ENCODE peak calls at places on chromosomes 12 and 14, in ten cellular contexts. One of them, this sample, is unnamed.

GRCh38 chr14:71554323-71554722 is 377.9 kb upstream of the RGS6 start:
- DNase-seq in PC-3: no peak
- DNase-seq in BJ: no peak
- DNase-seq in esophagus muscularis mucosa: no peak
- DNase-seq in CD4-positive, CD25-positive, alpha-beta regulatory T cell: no peak
- DNase-seq in right lobe of liver: no peak
- DNase-seq in heart left ventricle: no peak
- DNase-seq in effector memory CD4-positive, alpha-beta T cell: no peak
- DNase-seq in astrocyte: no peak
- DNase-seq in psoas muscle: no peak
- DNase-seq in this sample: no peak

GRCh38 chr14:94615823-94616570 is 3.8 kb downstream of the SERPINA3 start:
- DNase-seq in CD4-positive, CD25-positive, alpha-beta regulatory T cell: no peak
- DNase-seq in esophagus muscularis mucosa: no peak
- DNase-seq in psoas muscle: no peak
- DNase-seq in effector memory CD4-positive, alpha-beta T cell: no peak
- DNase-seq in right lobe of liver: peak; percentile 47
- DNase-seq in BJ: no peak
- DNase-seq in astrocyte: no peak
- DNase-seq in heart left ventricle: no peak
- DNase-seq in PC-3: no peak
- DNase-seq in this sample: no peak

GRCh38 chr12:22626429-22626828 is 1.5 kb downstream of the ETNK1 start:
- DNase-seq in right lobe of liver: no peak
- DNase-seq in PC-3: peak; percentile 11
- DNase-seq in astrocyte: peak; percentile 44
- DNase-seq in effector memory CD4-positive, alpha-beta T cell: no peak
- DNase-seq in esophagus muscularis mucosa: no peak
- DNase-seq in CD4-positive, CD25-positive, alpha-beta regulatory T cell: no peak
- DNase-seq in heart left ventricle: no peak
- DNase-seq in psoas muscle: no peak
- DNase-seq in BJ: no peak
- DNase-seq in this sample: peak; percentile 4

GRCh38 chr12:132761911-132762583 is 415 bp upstream of the ANKLE2 start:
- DNase-seq in heart left ventricle: peak; percentile 88
- DNase-seq in right lobe of liver: peak; percentile 88
- DNase-seq in BJ: peak; percentile 49
- DNase-seq in astrocyte: peak; percentile 81
- DNase-seq in esophagus muscularis mucosa: no peak
- DNase-seq in psoas muscle: peak; percentile 95
- DNase-seq in PC-3: peak; percentile 95
- DNase-seq in effector memory CD4-positive, alpha-beta T cell: peak; percentile 76
- DNase-seq in CD4-positive, CD25-positive, alpha-beta regulatory T cell: peak; percentile 78
- DNase-seq in this sample: peak; percentile 100

GRCh38 chr12:11015775-11016430 is 6.5 kb downstream of the TAS2R19 start:
- DNase-seq in right lobe of liver: no peak
- DNase-seq in BJ: no peak
- DNase-seq in PC-3: no peak
- DNase-seq in effector memory CD4-positive, alpha-beta T cell: no peak
- DNase-seq in CD4-positive, CD25-positive, alpha-beta regulatory T cell: no peak
- DNase-seq in esophagus muscularis mucosa: no peak
- DNase-seq in astrocyte: no peak
- DNase-seq in psoas muscle: no peak
- DNase-seq in heart left ventricle: no peak
- DNase-seq in this sample: no peak

GRCh38 chr14:75995372-75996041 is 9.9 kb downstream of the IFT43 start:
- DNase-seq in esophagus muscularis mucosa: no peak
- DNase-seq in heart left ventricle: peak; percentile 82
- DNase-seq in psoas muscle: peak; percentile 83
- DNase-seq in CD4-positive, CD25-positive, alpha-beta regulatory T cell: no peak
- DNase-seq in BJ: peak; percentile 44
- DNase-seq in astrocyte: no peak
- DNase-seq in right lobe of liver: no peak
- DNase-seq in effector memory CD4-positive, alpha-beta T cell: no peak
- DNase-seq in PC-3: no peak
- DNase-seq in this sample: no peak

GRCh38 chr14:46580941-46581671 is 70.5 kb downstream of the RPL10L start:
- DNase-seq in esophagus muscularis mucosa: no peak
- DNase-seq in right lobe of liver: no peak
- DNase-seq in effector memory CD4-positive, alpha-beta T cell: no peak
- DNase-seq in CD4-positive, CD25-positive, alpha-beta regulatory T cell: no peak
- DNase-seq in PC-3: peak; percentile 58
- DNase-seq in BJ: no peak
- DNase-seq in astrocyte: peak; percentile 33
- DNase-seq in psoas muscle: no peak
- DNase-seq in heart left ventricle: no peak
- DNase-seq in this sample: peak; percentile 16

GRCh38 chr14:66974397-66975025 is 214.7 kb upstream of the GARIN2 start:
- DNase-seq in BJ: no peak
- DNase-seq in effector memory CD4-positive, alpha-beta T cell: no peak
- DNase-seq in esophagus muscularis mucosa: no peak
- DNase-seq in psoas muscle: no peak
- DNase-seq in astrocyte: peak; percentile 48
- DNase-seq in heart left ventricle: no peak
- DNase-seq in PC-3: peak; percentile 59
- DNase-seq in CD4-positive, CD25-positive, alpha-beta regulatory T cell: no peak
- DNase-seq in right lobe of liver: no peak
- DNase-seq in this sample: no peak

GRCh38 chr12:127987199-127987901 is 279.6 kb upstream of the TMEM132C start:
- DNase-seq in psoas muscle: no peak
- DNase-seq in PC-3: peak; percentile 96
- DNase-seq in heart left ventricle: no peak
- DNase-seq in effector memory CD4-positive, alpha-beta T cell: no peak
- DNase-seq in CD4-positive, CD25-positive, alpha-beta regulatory T cell: no peak
- DNase-seq in right lobe of liver: no peak
- DNase-seq in BJ: peak; percentile 65
- DNase-seq in astrocyte: peak; percentile 72
- DNase-seq in esophagus muscularis mucosa: no peak
- DNase-seq in this sample: no peak

GRCh38 chr12:4444031-4444430 is 1.6 kb downstream of the FGF6 start:
- DNase-seq in PC-3: no peak
- DNase-seq in CD4-positive, CD25-positive, alpha-beta regulatory T cell: no peak
- DNase-seq in psoas muscle: no peak
- DNase-seq in BJ: no peak
- DNase-seq in right lobe of liver: no peak
- DNase-seq in heart left ventricle: no peak
- DNase-seq in effector memory CD4-positive, alpha-beta T cell: no peak
- DNase-seq in astrocyte: no peak
- DNase-seq in esophagus muscularis mucosa: peak; percentile 86
- DNase-seq in this sample: peak; percentile 13

GRCh38 chr14:94601961-94602391 is 10.2 kb upstream of the SERPINA3 start:
- DNase-seq in heart left ventricle: peak; percentile 80
- DNase-seq in astrocyte: peak; percentile 95
- DNase-seq in PC-3: peak; percentile 48
- DNase-seq in effector memory CD4-positive, alpha-beta T cell: no peak
- DNase-seq in CD4-positive, CD25-positive, alpha-beta regulatory T cell: no peak
- DNase-seq in right lobe of liver: no peak
- DNase-seq in BJ: peak; percentile 46
- DNase-seq in esophagus muscularis mucosa: no peak
- DNase-seq in psoas muscle: peak; percentile 89
- DNase-seq in this sample: peak; percentile 53

GRCh38 chr12:23600936-23601335 is 348.5 kb downstream of the SOX5 start:
- DNase-seq in CD4-positive, CD25-positive, alpha-beta regulatory T cell: no peak
- DNase-seq in right lobe of liver: no peak
- DNase-seq in heart left ventricle: no peak
- DNase-seq in psoas muscle: no peak
- DNase-seq in esophagus muscularis mucosa: no peak
- DNase-seq in PC-3: no peak
- DNase-seq in astrocyte: no peak
- DNase-seq in BJ: no peak
- DNase-seq in effector memory CD4-positive, alpha-beta T cell: no peak
- DNase-seq in this sample: no peak

GRCh38 chr12:124829708-124830304 is 33.9 kb downstream of the SCARB1 start:
- DNase-seq in heart left ventricle: no peak
- DNase-seq in psoas muscle: no peak
- DNase-seq in BJ: no peak
- DNase-seq in effector memory CD4-positive, alpha-beta T cell: no peak
- DNase-seq in astrocyte: no peak
- DNase-seq in PC-3: peak; percentile 25
- DNase-seq in right lobe of liver: no peak
- DNase-seq in CD4-positive, CD25-positive, alpha-beta regulatory T cell: no peak
- DNase-seq in esophagus muscularis mucosa: no peak
- DNase-seq in this sample: no peak

GRCh38 chr14:66790101-66790500 is 282.2 kb downstream of the GPHN start:
- DNase-seq in psoas muscle: no peak
- DNase-seq in CD4-positive, CD25-positive, alpha-beta regulatory T cell: no peak
- DNase-seq in esophagus muscularis mucosa: no peak
- DNase-seq in heart left ventricle: no peak
- DNase-seq in PC-3: no peak
- DNase-seq in right lobe of liver: no peak
- DNase-seq in astrocyte: no peak
- DNase-seq in BJ: no peak
- DNase-seq in effector memory CD4-positive, alpha-beta T cell: no peak
- DNase-seq in this sample: no peak

GRCh38 chr12:55762646-55763045 is 19.7 kb downstream of the GDF11 start:
- DNase-seq in right lobe of liver: no peak
- DNase-seq in psoas muscle: no peak
- DNase-seq in heart left ventricle: no peak
- DNase-seq in BJ: no peak
- DNase-seq in astrocyte: no peak
- DNase-seq in esophagus muscularis mucosa: no peak
- DNase-seq in PC-3: no peak
- DNase-seq in effector memory CD4-positive, alpha-beta T cell: no peak
- DNase-seq in CD4-positive, CD25-positive, alpha-beta regulatory T cell: no peak
- DNase-seq in this sample: no peak

GRCh38 chr12:54371328-54372112 is 7.2 kb upstream of the GPR84 start:
- DNase-seq in psoas muscle: peak; percentile 87
- DNase-seq in right lobe of liver: no peak
- DNase-seq in PC-3: no peak
- DNase-seq in astrocyte: no peak
- DNase-seq in CD4-positive, CD25-positive, alpha-beta regulatory T cell: no peak
- DNase-seq in heart left ventricle: peak; percentile 87
- DNase-seq in esophagus muscularis mucosa: no peak
- DNase-seq in effector memory CD4-positive, alpha-beta T cell: no peak
- DNase-seq in BJ: no peak
- DNase-seq in this sample: peak; percentile 27

GRCh38 chr12:109458771-109459208 is 18.3 kb downstream of the KCTD10 start:
- DNase-seq in PC-3: no peak
- DNase-seq in BJ: no peak
- DNase-seq in psoas muscle: no peak
- DNase-seq in CD4-positive, CD25-positive, alpha-beta regulatory T cell: no peak
- DNase-seq in effector memory CD4-positive, alpha-beta T cell: no peak
- DNase-seq in right lobe of liver: no peak
- DNase-seq in heart left ventricle: no peak
- DNase-seq in esophagus muscularis mucosa: no peak
- DNase-seq in astrocyte: peak; percentile 44
- DNase-seq in this sample: peak; percentile 77

GRCh38 chr14:92986254-92987147 is 63.6 kb downstream of the CHGA start:
- DNase-seq in astrocyte: peak; percentile 32
- DNase-seq in right lobe of liver: peak; percentile 93
- DNase-seq in CD4-positive, CD25-positive, alpha-beta regulatory T cell: no peak
- DNase-seq in effector memory CD4-positive, alpha-beta T cell: no peak
- DNase-seq in esophagus muscularis mucosa: no peak
- DNase-seq in PC-3: peak; percentile 86
- DNase-seq in heart left ventricle: peak; percentile 72
- DNase-seq in psoas muscle: peak; percentile 49
- DNase-seq in BJ: no peak
- DNase-seq in this sample: no peak

GRCh38 chr12:19800884-19801283 is 361.6 kb downstream of the AEBP2 start:
- DNase-seq in right lobe of liver: no peak
- DNase-seq in CD4-positive, CD25-positive, alpha-beta regulatory T cell: no peak
- DNase-seq in heart left ventricle: no peak
- DNase-seq in astrocyte: peak; percentile 89
- DNase-seq in effector memory CD4-positive, alpha-beta T cell: no peak
- DNase-seq in psoas muscle: no peak
- DNase-seq in BJ: no peak
- DNase-seq in PC-3: peak; percentile 30
- DNase-seq in esophagus muscularis mucosa: no peak
- DNase-seq in this sample: no peak
- H3K4me3 ChIP-seq in right lobe of liver: no peak overlapping the region
- H3K4me3 ChIP-seq in CD4-positive, CD25-positive, alpha-beta regulatory T cell: no peak overlapping the region
- H3K4me3 ChIP-seq in heart left ventricle: no peak overlapping the region
- H3K4me3 ChIP-seq in astrocyte: no peak overlapping the region
- H3K4me3 ChIP-seq in effector memory CD4-positive, alpha-beta T cell: no peak overlapping the region
- H3K4me3 ChIP-seq in psoas muscle: no peak overlapping the region
- H3K4me3 ChIP-seq in BJ: no peak overlapping the region
- H3K4me3 ChIP-seq in PC-3: no peak overlapping the region
- H3K4me3 ChIP-seq in esophagus muscularis mucosa: no peak overlapping the region
- H3K4me3 ChIP-seq in this sample: no peak overlapping the region

DNA sequence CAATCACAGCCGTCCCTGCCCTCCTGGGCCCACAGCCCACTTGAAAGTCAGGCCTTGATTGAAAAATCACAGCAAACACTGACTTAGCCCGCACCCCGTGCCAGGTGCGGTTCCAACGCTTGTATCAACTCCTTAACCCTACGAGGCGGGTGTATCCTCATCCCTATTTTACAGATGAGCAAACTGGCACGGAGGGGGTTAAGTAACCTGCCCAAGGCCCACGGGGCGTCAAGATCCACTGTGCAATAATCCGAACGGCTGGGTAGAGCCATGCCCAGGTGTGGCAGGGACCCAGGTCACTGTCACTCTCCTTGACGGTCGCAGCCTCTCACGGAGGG is 583 bp downstream of the DNAH10 start:
- DNase-seq in right lobe of liver: no peak
- DNase-seq in CD4-positive, CD25-positive, alpha-beta regulatory T cell: no peak
- DNase-seq in effector memory CD4-positive, alpha-beta T cell: no peak
- DNase-seq in astrocyte: no peak
- DNase-seq in psoas muscle: no peak
- DNase-seq in PC-3: no peak
- DNase-seq in esophagus muscularis mucosa: no peak
- DNase-seq in BJ: no peak
- DNase-seq in heart left ventricle: no peak
- DNase-seq in this sample: peak; percentile 41
- H3K27me3 ChIP-seq in right lobe of liver: peaks cover 3% of the 10 kb centered on the region
- H3K27me3 ChIP-seq in CD4-positive, CD25-positive, alpha-beta regulatory T cell: no peaks in the 10 kb centered on the region
- H3K27me3 ChIP-seq in effector memory CD4-positive, alpha-beta T cell: no peaks in the 10 kb centered on the region
- H3K27me3 ChIP-seq in astrocyte: peaks cover 5% of the 10 kb centered on the region
- H3K27me3 ChIP-seq in psoas muscle: no peaks in the 10 kb centered on the region
- H3K27me3 ChIP-seq in PC-3: no peaks in the 10 kb centered on the region
- H3K27me3 ChIP-seq in esophagus muscularis mucosa: peaks cover 7% of the 10 kb centered on the region
- H3K27me3 ChIP-seq in BJ: peaks cover 5% of the 10 kb centered on the region
- H3K27me3 ChIP-seq in heart left ventricle: peaks cover 12% of the 10 kb centered on the region
- H3K27me3 ChIP-seq in this sample: peaks cover 13% of the 10 kb centered on the region

GRCh38 chr12:43733687-43734086 is 24.9 kb downstream of the PUS7L start:
- DNase-seq in effector memory CD4-positive, alpha-beta T cell: no peak
- DNase-seq in right lobe of liver: no peak
- DNase-seq in PC-3: no peak
- DNase-seq in esophagus muscularis mucosa: no peak
- DNase-seq in astrocyte: no peak
- DNase-seq in CD4-positive, CD25-positive, alpha-beta regulatory T cell: no peak
- DNase-seq in BJ: no peak
- DNase-seq in psoas muscle: no peak
- DNase-seq in heart left ventricle: no peak
- DNase-seq in this sample: no peak
- H3K36me3 ChIP-seq in effector memory CD4-positive, alpha-beta T cell: peaks cover 11% of the 10 kb centered on the region
- H3K36me3 ChIP-seq in right lobe of liver: no peaks in the 10 kb centered on the region
- H3K36me3 ChIP-seq in PC-3: peaks cover 35% of the 10 kb centered on the region
- H3K36me3 ChIP-seq in esophagus muscularis mucosa: peaks cover 46% of the 10 kb centered on the region
- H3K36me3 ChIP-seq in astrocyte: peaks cover 12% of the 10 kb centered on the region
- H3K36me3 ChIP-seq in CD4-positive, CD25-positive, alpha-beta regulatory T cell: peaks cover 30% of the 10 kb centered on the region
- H3K36me3 ChIP-seq in BJ: no peaks in the 10 kb centered on the region
- H3K36me3 ChIP-seq in psoas muscle: peaks cover 66% of the 10 kb centered on the region
- H3K36me3 ChIP-seq in heart left ventricle: peaks cover 10% of the 10 kb centered on the region
- H3K36me3 ChIP-seq in this sample: no peaks in the 10 kb centered on the region

DNA sequence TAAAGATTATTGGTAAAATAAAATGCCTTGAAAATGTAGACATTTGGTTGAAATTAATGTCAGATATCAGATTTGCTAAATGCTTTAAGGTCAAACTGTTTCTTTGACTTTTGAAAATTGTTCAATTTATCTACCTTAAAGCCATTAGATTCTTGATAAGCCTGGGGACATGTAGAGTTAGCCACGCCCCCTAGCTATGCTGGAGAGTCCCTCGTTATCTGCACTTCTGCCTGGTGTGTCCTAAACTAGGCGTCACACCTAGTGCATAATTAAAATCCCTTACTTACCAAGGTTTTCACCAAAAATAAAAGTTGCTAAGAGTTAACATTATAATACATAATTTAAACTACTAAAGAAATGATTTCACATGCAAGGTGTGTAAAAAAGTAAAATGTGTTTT is 79.5 kb downstream of the EGLN3 start:
- DNase-seq in heart left ventricle: no peak
- DNase-seq in PC-3: no peak
- DNase-seq in CD4-positive, CD25-positive, alpha-beta regulatory T cell: no peak
- DNase-seq in esophagus muscularis mucosa: no peak
- DNase-seq in psoas muscle: no peak
- DNase-seq in effector memory CD4-positive, alpha-beta T cell: no peak
- DNase-seq in BJ: no peak
- DNase-seq in astrocyte: no peak
- DNase-seq in right lobe of liver: no peak
- DNase-seq in this sample: no peak
- H3K4me3 ChIP-seq in heart left ventricle: no peak overlapping the region
- H3K4me3 ChIP-seq in PC-3: no peak overlapping the region
- H3K4me3 ChIP-seq in CD4-positive, CD25-positive, alpha-beta regulatory T cell: no peak overlapping the region
- H3K4me3 ChIP-seq in esophagus muscularis mucosa: no peak overlapping the region
- H3K4me3 ChIP-seq in psoas muscle: no peak overlapping the region
- H3K4me3 ChIP-seq in effector memory CD4-positive, alpha-beta T cell: no peak overlapping the region
- H3K4me3 ChIP-seq in BJ: no peak overlapping the region
- H3K4me3 ChIP-seq in astrocyte: no peak overlapping the region
- H3K4me3 ChIP-seq in right lobe of liver: no peak overlapping the region
- H3K4me3 ChIP-seq in this sample: no peak overlapping the region

This sample was measured in H7.